ENCODE peak calls at places on chromosomes 7 and 10, in six cellular contexts. R is upper lobe of left lung, N is epithelial cell of esophagus, I is endothelial cell, D is AG04450, A is choroid plexus epithelial cell. Y is an unnamed sample.

GRCh38 chr7:23332881-23333612 is 33.9 kb downstream of the MALSU1 start:
- DNase-seq in R (no peak), N (peak; percentile 28), I (no peak), D (no peak), A (peak; percentile 86), Y (no peak)

GRCh38 chr10:14676732-14677131 is 98.0 kb downstream of the FAM107B start:
- DNase-seq in N (no peak), R (no peak), I (no peak), D (no peak), A (no peak), Y (no peak)

GRCh38 chr10:49498465-49498864 is 40.5 kb downstream of the ERCC6 start:
- DNase-seq in I (no peak), R (no peak), D (no peak), N (no peak), A (no peak), Y (no peak)

GRCh38 chr7:91957236-91957635 is 16.6 kb downstream of the AKAP9 start:
- DNase-seq in A (no peak), D (no peak), R (no peak), N (no peak), I (no peak), Y (no peak)

GRCh38 chr10:61464461-61465215 is 11.5 kb upstream of the TMEM26 start:
- DNase-seq in R (no peak), D (peak; percentile 51), A (peak; percentile 69), N (peak; percentile 73), I (no peak), Y (peak; percentile 47)

GRCh38 chr7:136023134-136023869 is 46.1 kb upstream of the MTPN start:
- DNase-seq in I (no peak), R (no peak), A (no peak), N (peak; percentile 4), D (no peak), Y (no peak)

GRCh38 chr10:42242135-42242805 is 396.1 kb downstream of the ZNF33B start:
- DNase-seq in I (no peak), N (no peak), A (no peak), R (no peak), D (no peak), Y (no peak)

GRCh38 chr10:43255644-43256431 is 11.0 kb downstream of the RASGEF1A start:
- DNase-seq in N (peak; percentile 24), D (no peak), R (no peak), I (peak; percentile 63), A (peak; percentile 41), Y (no peak)

GRCh38 chr10:93746844-93747284 is 10.9 kb upstream of the LGI1 start:
- DNase-seq in R (no peak), I (peak; percentile 17), A (peak; percentile 92), N (peak; percentile 95), D (peak; percentile 65), Y (peak; percentile 75)

GRCh38 chr7:66630529-66630928 is 1.8 kb downstream of the KCTD7 start:
- DNase-seq in D (no peak), I (no peak), R (no peak), N (no peak), A (no peak), Y (no peak)

GRCh38 chr7:43467406-43467805 is 115.5 kb upstream of the STK17A start:
- DNase-seq in N (peak; percentile 51), R (no peak), A (peak; percentile 34), D (no peak), I (no peak), Y (no peak)

GRCh38 chr7:15326044-15326644 is 235.7 kb downstream of the AGMO start:
- DNase-seq in R (no peak), I (no peak), D (peak; percentile 3), N (peak; percentile 58), A (peak; percentile 74), Y (no peak)

GRCh38 chr7:105691692-105692564 is 110.6 kb upstream of the EFCAB10 start:
- DNase-seq in R (peak; percentile 85), I (no peak), A (peak; percentile 95), D (peak; percentile 80), N (peak; percentile 90), Y (peak; percentile 69)

GRCh38 chr10:114110174-114110972 is 63.6 kb downstream of the CCDC186 start:
- DNase-seq in I (no peak), D (no peak), A (peak; percentile 34), N (peak; percentile 54), R (no peak), Y (no peak)

GRCh38 chr7:113289140-113289740 is 170.9 kb upstream of the SMIM30 start:
- DNase-seq in N (peak; percentile 66), I (no peak), A (peak; percentile 81), R (no peak), D (no peak), Y (peak; percentile 34)

GRCh38 chr10:15439381-15439837 is 68.3 kb upstream of the FAM171A1 start:
- DNase-seq in R (no peak), N (peak; percentile 50), I (peak; percentile 42), A (peak; percentile 56), D (no peak), Y (no peak)

GRCh38 chr10:58299580-58299979 is 30.6 kb downstream of the CISD1 start:
- DNase-seq in N (peak; percentile 63), R (peak; percentile 61), A (peak; percentile 79), D (no peak), I (peak; percentile 66), Y (no peak)

GRCh38 chr10:97575101-97575668 is 2.6 kb downstream of the ANKRD2 start:
- DNase-seq in D (no peak), R (no peak), A (no peak), I (no peak), N (no peak), Y (no peak)

GRCh38 chr7:98351136-98351535 is 49.8 kb downstream of the BAIAP2L1 start:
- DNase-seq in D (no peak), N (no peak), R (no peak), I (no peak), A (no peak), Y (no peak)

GRCh38 chr7:131327049-131327625 is 539 bp upstream of the MKLN1 start:
- DNase-seq in I (peak; percentile 44), D (no peak), R (peak; percentile 54), A (peak; percentile 71), N (peak; percentile 49), Y (peak; percentile 38)

GRCh38 chr7:139699640-139700504 is 77.9 kb downstream of the HIPK2 start:
- DNase-seq in I (no peak), N (no peak), A (no peak), R (no peak), D (no peak), Y (no peak)

GRCh38 chr7:19069842-19070241 is 47.6 kb downstream of the TWIST1 start:
- DNase-seq in I (no peak), A (peak; percentile 26), N (peak; percentile 29), D (no peak), R (no peak), Y (no peak)

GRCh38 chr7:114412548-114412947 is 2.1 kb upstream of the FOXP2 start:
- DNase-seq in D (no peak), I (no peak), N (no peak), R (no peak), A (no peak), Y (no peak)

GRCh38 chr7:46133076-46133475 is 212.0 kb upstream of the IGFBP3 start:
- DNase-seq in D (no peak), R (no peak), I (no peak), A (no peak), N (no peak), Y (no peak)

GRCh38 chr10:14659626-14660196 is 115.0 kb downstream of the FAM107B start:
- DNase-seq in R (peak; percentile 66), A (peak; percentile 30), D (no peak), N (no peak), I (no peak), Y (no peak)

GRCh38 chr7:32140540-32140939 is 70.3 kb upstream of the PDE1C start:
- DNase-seq in N (no peak), R (no peak), D (no peak), I (no peak), A (no peak), Y (no peak)

GRCh38 chr7:73707045-73707631 is 12.3 kb downstream of the STX1A start:
- DNase-seq in I (no peak), D (no peak), A (no peak), R (peak; percentile 42), N (peak; percentile 60), Y (no peak)

GRCh38 chr7:155306677-155307470 is 9.2 kb downstream of the INSIG1 start:
- DNase-seq in A (no peak), I (no peak), N (peak; percentile 96), R (no peak), D (no peak), Y (no peak)
- TF ChIP-seq CTCF in A (no peak), I (no peak), N (no peak), R (no peak), D (no peak), Y (no peak)

GRCh38 chr10:23038172-23038571 is 57.2 kb upstream of the MSRB2 start:
- DNase-seq in N (no peak), I (no peak), D (no peak), R (no peak), A (no peak), Y (no peak)

GRCh38 chr10:23031318-23031717 is 64.1 kb upstream of the MSRB2 start:
- DNase-seq in A (no peak), I (no peak), N (no peak), R (no peak), D (no peak), Y (no peak)

GRCh38 chr10:23037561-23037960 is 57.8 kb upstream of the MSRB2 start:
- DNase-seq in D (no peak), I (no peak), R (no peak), N (no peak), A (no peak), Y (no peak)

GRCh38 chr10:23034790-23035189 is 60.6 kb upstream of the MSRB2 start:
- DNase-seq in A (no peak), N (no peak), D (no peak), R (no peak), I (no peak), Y (no peak)

DNA sequence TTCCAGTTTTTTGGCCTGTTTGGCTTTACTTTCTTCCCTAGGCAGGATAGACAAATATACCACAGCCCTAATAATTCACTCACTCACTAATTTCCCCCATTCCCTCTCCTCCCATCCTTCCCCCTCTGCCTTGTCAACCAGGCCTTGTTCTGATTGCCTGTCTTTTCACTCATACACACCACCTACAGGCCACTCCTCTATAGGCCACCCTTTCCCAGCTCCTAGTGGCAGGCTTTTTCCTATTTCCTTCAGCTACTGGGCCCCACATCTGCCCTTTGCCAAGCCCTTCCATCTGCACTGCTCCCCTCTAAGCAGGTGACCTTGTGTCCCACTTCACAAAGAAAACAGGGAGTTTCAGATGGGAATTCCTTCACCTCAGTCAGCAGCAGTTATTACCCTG is 59.8 kb upstream of the MSRB2 start:
- DNase-seq in R (no peak), N (peak; percentile 26), D (no peak), A (peak; percentile 17), I (peak; percentile 23), Y (no peak)
- TF ChIP-seq CTCF in R (no peak), N (peak; percentile 48), D (peak; percentile 30), A (peak; percentile 55), I (peak; percentile 25), Y (no peak)

DNA sequence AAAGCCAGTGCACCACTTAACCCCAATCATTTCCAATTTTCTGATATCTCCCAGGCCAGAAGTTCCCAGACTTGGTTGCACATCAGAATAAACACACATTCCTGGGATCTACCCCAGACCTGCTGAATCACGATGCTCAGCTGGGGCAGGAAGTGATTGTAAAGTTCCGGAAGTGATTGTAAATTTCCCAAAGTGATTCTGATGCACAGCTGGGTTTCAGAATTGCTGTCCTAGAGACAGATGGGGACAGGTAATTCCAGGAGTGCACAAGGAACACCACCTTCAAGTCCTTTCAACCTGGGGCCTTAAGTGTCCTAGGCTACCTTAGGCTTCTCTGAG is 104.2 kb upstream of the EEPD1 start:
- DNase-seq in D (no peak), I (no peak), N (no peak), A (peak; percentile 34), R (no peak), Y (no peak)
- TF ChIP-seq CTCF in D (no peak), I (no peak), N (no peak), A (no peak), R (no peak), Y (no peak)

GRCh38 chr10:12252882-12253546 is 57.0 kb downstream of the CDC123 start:
- DNase-seq in R (no peak), N (no peak), D (no peak), A (peak; percentile 39), I (peak; percentile 37), Y (no peak)
- TF ChIP-seq CTCF in R (no peak), N (no peak), D (peak; percentile 35), A (peak; percentile 63), I (peak; percentile 41), Y (no peak)

Y was measured in AG09319.